ENCODE peak calls at places on chromosomes 12 and 14, in four cellular contexts. T is foreskin fibroblast, Z is kidney epithelial cell, B is AG08396. H is an unnamed sample.

GRCh38 chr12:2435511-2435910 is 359.3 kb upstream of the FKBP4 start:
- DNase-seq in T (no peak), Z (no peak), B (no peak), H (no peak)

GRCh38 chr12:45727301-45727993 is 2.1 kb upstream of the ARID2 start:
- DNase-seq in T (peak; percentile 99), B (peak; percentile 91), Z (peak; percentile 89), H (peak; percentile 99)

GRCh38 chr12:20150835-20151234 is 217.5 kb upstream of the PDE3A start:
- DNase-seq in Z (no peak), T (no peak), B (no peak), H (peak; percentile 99)

GRCh38 chr14:49865431-49865859 is 12.9 kb upstream of the NEMF start:
- DNase-seq in Z (no peak), B (peak; percentile 22), T (peak; percentile 90), H (peak; percentile 70)

GRCh38 chr12:91622981-91623380 is 440.4 kb upstream of the DCN start:
- DNase-seq in B (no peak), Z (no peak), T (no peak), H (no peak)

GRCh38 chr12:52877242-52877641 is 27.6 kb downstream of the KRT8 start:
- DNase-seq in T (no peak), Z (no peak), B (no peak), H (no peak)

GRCh38 chr14:54226103-54226502 is 170.7 kb upstream of the CDKN3 start:
- DNase-seq in B (no peak), T (peak; percentile 85), Z (no peak), H (no peak)

GRCh38 chr14:93804654-93805053 is 16.4 kb upstream of the PRIMA1 start:
- DNase-seq in B (no peak), T (no peak), Z (no peak), H (no peak)

GRCh38 chr12:120264511-120265202 is 873 bp downstream of the PXN start:
- DNase-seq in Z (no peak), T (peak; percentile 20), B (no peak), H (peak; percentile 48)

GRCh38 chr12:119715268-119715620 is 47.3 kb downstream of the PRKAB1 start:
- DNase-seq in Z (no peak), B (no peak), T (no peak), H (peak; percentile 63)

GRCh38 chr12:113203852-113204760 is 17.2 kb upstream of the TPCN1 start:
- DNase-seq in B (no peak), T (peak; percentile 54), Z (no peak), H (no peak)

GRCh38 chr12:90368081-90368480 is 586.9 kb downstream of the CCER1 start:
- DNase-seq in Z (no peak), B (no peak), T (no peak), H (no peak)

GRCh38 chr14:23370221-23370620 is 2.4 kb upstream of the IL25 start:
- DNase-seq in T (no peak), Z (no peak), B (no peak), H (no peak)

GRCh38 chr12:119008691-119009221 is 27.4 kb downstream of the SRRM4 start:
- DNase-seq in T (no peak), Z (no peak), B (no peak), H (no peak)

GRCh38 chr12:54549774-54550451 is 512 bp downstream of the PDE1B start:
- DNase-seq in Z (no peak), B (peak; percentile 26), T (peak; percentile 68), H (no peak)